ENCODE peak calls at places on chromosomes 12 and 14, in six cellular contexts. K is OCI-LY7, H is fibroblast of lung, B is endothelial cell of umbilical vein, J is astrocyte, T is GM12878. D is an unnamed sample.

GRCh38 chr12:64706831-64707230 is 52.4 kb downstream of the GNS start:
- DNase-seq in K (no peak), H (no peak), B (no peak), J (no peak), T (no peak), D (no peak)

GRCh38 chr14:35213869-35214387 is 78.3 kb upstream of the PSMA6 start:
- DNase-seq in K (no peak), H (peak; percentile 63), B (peak; percentile 70), J (peak; percentile 55), T (no peak), D (no peak)

GRCh38 chr12:19461986-19462385 is 22.7 kb downstream of the AEBP2 start:
- DNase-seq in K (no peak), H (no peak), B (no peak), J (no peak), T (no peak), D (no peak)

GRCh38 chr14:100149789-100150611 is 9.4 kb downstream of the DEGS2 start:
- DNase-seq in K (no peak), H (no peak), B (no peak), J (no peak), T (no peak), D (no peak)

GRCh38 chr12:82931349-82932116 is 244.8 kb downstream of the TMTC2 start:
- DNase-seq in K (no peak), H (no peak), B (no peak), J (no peak), T (no peak), D (peak; percentile 28)

GRCh38 chr12:129885287-129885686 is 18.5 kb downstream of the TMEM132D start:
- DNase-seq in K (no peak), H (no peak), B (no peak), J (no peak), T (no peak), D (no peak)

GRCh38 chr14:96091941-96092411 is 52.8 kb downstream of the C14orf132 start:
- DNase-seq in K (no peak), H (peak; percentile 71), B (no peak), J (peak; percentile 62), T (no peak), D (no peak)

GRCh38 chr12:59086124-59086523 is 165.8 kb upstream of the LRIG3 start:
- DNase-seq in K (no peak), H (peak; percentile 64), B (peak; percentile 18), J (peak; percentile 59), T (no peak), D (no peak)

GRCh38 chr12:87142346-87142745 is 886.2 kb upstream of the MGAT4C start:
- DNase-seq in K (no peak), H (peak; percentile 33), B (no peak), J (no peak), T (no peak), D (no peak)

GRCh38 chr14:22713631-22713950 is 52.9 kb upstream of the OXA1L start:
- DNase-seq in K (no peak), H (no peak), B (no peak), J (no peak), T (no peak), D (no peak)

GRCh38 chr12:52195065-52195730 is 3.4 kb upstream of the KRT80 start:
- DNase-seq in K (no peak), H (peak; percentile 75), B (no peak), J (peak; percentile 67), T (no peak), D (peak; percentile 49)

GRCh38 chr12:58728397-58728796 is 191.9 kb downstream of the LRIG3 start:
- DNase-seq in K (no peak), H (peak; percentile 53), B (no peak), J (peak; percentile 37), T (no peak), D (no peak)

GRCh38 chr12:30725739-30726138 is 29.0 kb downstream of the CAPRIN2 start:
- DNase-seq in K (no peak), H (peak; percentile 89), B (peak; percentile 73), J (peak; percentile 86), T (no peak), D (peak; percentile 7)

GRCh38 chr12:113373966-113374365 is 15.6 kb downstream of the PLBD2 start:
- DNase-seq in K (no peak), H (no peak), B (no peak), J (no peak), T (no peak), D (no peak)

GRCh38 chr14:99706121-99706900 is 22.2 kb downstream of the CYP46A1 start:
- DNase-seq in K (no peak), H (no peak), B (no peak), J (no peak), T (no peak), D (peak; percentile 1)

GRCh38 chr12:42575717-42576116 is 13.8 kb downstream of the PRICKLE1 start:
- DNase-seq in K (no peak), H (no peak), B (peak; percentile 78), J (no peak), T (no peak), D (no peak)

GRCh38 chr12:99852666-99853065 is 132.1 kb downstream of the ANKS1B start:
- DNase-seq in K (no peak), H (no peak), B (no peak), J (no peak), T (no peak), D (peak; percentile 3)

GRCh38 chr12:47236109-47236714 is 156.5 kb upstream of the AMIGO2 start:
- DNase-seq in K (no peak), H (peak; percentile 92), B (no peak), J (peak; percentile 90), T (no peak), D (no peak)

GRCh38 chr14:100213956-100214767 is 24.8 kb upstream of the YY1 start:
- DNase-seq in K (peak; percentile 93), H (peak; percentile 66), B (peak; percentile 45), J (no peak), T (no peak), D (peak; percentile 98)

GRCh38 chr12:623172-623864 is 39.9 kb downstream of the NINJ2 start:
- DNase-seq in K (no peak), H (no peak), B (no peak), J (no peak), T (no peak), D (no peak)

GRCh38 chr12:14618990-14619389 is 51.3 kb upstream of the PLBD1 start:
- DNase-seq in K (peak; percentile 65), H (peak; percentile 13), B (peak; percentile 19), J (peak; percentile 3), T (no peak), D (no peak)

GRCh38 chr14:52891800-52892199 is 59.0 kb downstream of the FERMT2 start:
- DNase-seq in K (no peak), H (peak; percentile 31), B (no peak), J (no peak), T (no peak), D (no peak)

GRCh38 chr14:27506272-27506671 is 908.4 kb upstream of the NOVA1 start:
- DNase-seq in K (no peak), H (no peak), B (no peak), J (no peak), T (no peak), D (no peak)

GRCh38 chr14:88554458-88555286 is at the start of gene PTPN21:
- DNase-seq in K (no peak), H (peak; percentile 76), B (peak; percentile 69), J (peak; percentile 47), T (no peak), D (peak; percentile 91)

GRCh38 chr12:98456583-98457573 is 58.5 kb upstream of the TMPO start:
- DNase-seq in K (no peak), H (peak; percentile 72), B (peak; percentile 60), J (peak; percentile 59), T (no peak), D (peak; percentile 79)

GRCh38 chr14:73458219-73458976 is at the start of gene NUMB:
- DNase-seq in K (peak; percentile 100), H (peak; percentile 100), B (peak; percentile 100), J (peak; percentile 100), T (peak; percentile 100), D (peak; percentile 99)

GRCh38 chr14:70192915-70193314 is 4.2 kb upstream of the SLC8A3 start:
- DNase-seq in K (no peak), H (no peak), B (no peak), J (no peak), T (no peak), D (no peak)

GRCh38 chr14:105364100-105364708 is 34.1 kb upstream of the TEX22 start:
- DNase-seq in K (no peak), H (peak; percentile 73), B (no peak), J (peak; percentile 61), T (no peak), D (no peak)

GRCh38 chr14:105343194-105343593 is 28.6 kb downstream of the PACS2 start:
- DNase-seq in K (no peak), H (no peak), B (no peak), J (no peak), T (no peak), D (no peak)

GRCh38 chr14:68669101-68669500 is 123.8 kb downstream of the ZFP36L1 start:
- DNase-seq in K (peak; percentile 56), H (no peak), B (no peak), J (no peak), T (no peak), D (no peak)

GRCh38 chr14:103432627-103433026 is 47.4 kb downstream of the MARK3 start:
- DNase-seq in K (no peak), H (no peak), B (no peak), J (no peak), T (no peak), D (no peak)

GRCh38 chr14:103433902-103434563 is 48.8 kb downstream of the MARK3 start:
- DNase-seq in K (no peak), H (no peak), B (no peak), J (no peak), T (no peak), D (no peak)

GRCh38 chr14:103434868-103435442 is 49.7 kb downstream of the MARK3 start:
- DNase-seq in K (no peak), H (no peak), B (no peak), J (no peak), T (no peak), D (no peak)

GRCh38 chr14:103442288-103442687 is 57.1 kb downstream of the MARK3 start:
- DNase-seq in K (no peak), H (no peak), B (no peak), J (no peak), T (no peak), D (no peak)

GRCh38 chr14:103436533-103436932 is 51.3 kb downstream of the MARK3 start:
- DNase-seq in K (no peak), H (peak; percentile 20), B (no peak), J (no peak), T (no peak), D (no peak)
- H3K79me2 ChIP-seq in K (no peaks in the 10 kb centered on the region), H (peaks cover 67% of the 10 kb centered on the region), B (peaks cover 70% of the 10 kb centered on the region), J (peaks cover 92% of the 10 kb centered on the region), T (peaks cover 7% of the 10 kb centered on the region), D (peaks cover 90% of the 10 kb centered on the region)

GRCh38 chr12:72869025-72869424 is 596.9 kb downstream of the TRHDE start:
- DNase-seq in K (no peak), H (no peak), B (no peak), J (no peak), T (no peak), D (peak; percentile 5)
- H3K4me2 ChIP-seq in K (no peak overlapping the region), H (no peak overlapping the region), B (no peak overlapping the region), J (no peak overlapping the region), T (no peak overlapping the region), D (no peak overlapping the region)

GRCh38 chr14:49593016-49593415 is 5.7 kb upstream of the LRR1 start:
- DNase-seq in K (no peak), H (peak; percentile 72), B (peak; percentile 40), J (peak; percentile 58), T (no peak), D (no peak)
- TF ChIP-seq CTCF in K (no peak), H (no peak), B (no peak), J (no peak), T (no peak), D (no peak)

GRCh38 chr12:106113446-106114083 is 25.2 kb downstream of the NUAK1 start:
- DNase-seq in K (no peak), H (peak; percentile 52), B (no peak), J (no peak), T (no peak), D (no peak)
- H3K79me2 ChIP-seq in K (no peaks in the 10 kb centered on the region), H (no peaks in the 10 kb centered on the region), B (peaks cover 24% of the 10 kb centered on the region), J (peaks cover 100% of the 10 kb centered on the region), T (no peaks in the 10 kb centered on the region), D (peaks cover 68% of the 10 kb centered on the region)

D was measured in hepatocyte.